ENCODE peak calls at places on chromosomes 4 and X, in nine cellular contexts. N is fibroblast of the aortic adventitia; P is CD8-positive, alpha-beta T cell; Y is AG04450; B is astrocyte of the spinal cord; X is upper lobe of right lung; W is tibial nerve; O is brain microvascular endothelial cell; K is IMR-90. Q is an unnamed sample.

GRCh38 chr4:43234626-43235025 is 342.1 kb downstream of the GRXCR1 start:
- DNase-seq in N (peak; percentile 15), P (no peak), Y (no peak), B (no peak), X (no peak), W (no peak), O (no peak), K (peak; percentile 44), Q (peak; percentile 18)

GRCh38 chrX:130144509-130144908 is 21.1 kb downstream of the AIFM1 start:
- DNase-seq in N (peak; percentile 65), P (no peak), Y (no peak), B (no peak), X (no peak), W (no peak), O (no peak), K (peak; percentile 78), Q (peak; percentile 80)

GRCh38 chr4:133156096-133156495 is 7.0 kb downstream of the PCDH10 start:
- DNase-seq in N (no peak), P (no peak), Y (no peak), B (peak; percentile 57), X (no peak), W (no peak), O (no peak), K (no peak), Q (peak; percentile 2)

GRCh38 chrX:100609591-100609990 is 24.9 kb downstream of the TNMD start:
- DNase-seq in N (no peak), P (no peak), Y (no peak), B (no peak), X (no peak), W (no peak), O (no peak), K (no peak), Q (no peak)

GRCh38 chrX:134685662-134686061 is 27.4 kb upstream of the PLAC1 start:
- DNase-seq in N (no peak), P (no peak), Y (no peak), B (peak; percentile 22), X (no peak), W (no peak), O (peak; percentile 51), K (peak; percentile 55), Q (peak; percentile 51)

GRCh38 chr4:24570574-24571236 is 13.6 kb downstream of the DHX15 start:
- DNase-seq in N (no peak), P (no peak), Y (no peak), B (no peak), X (no peak), W (no peak), O (no peak), K (no peak), Q (no peak)

GRCh38 chrX:118724775-118725174 is 2.6 kb upstream of the IL13RA1 start:
- DNase-seq in N (peak; percentile 34), P (no peak), Y (no peak), B (peak; percentile 30), X (no peak), W (no peak), O (peak; percentile 31), K (peak; percentile 56), Q (peak; percentile 26)

GRCh38 chr4:151472297-151472696 is 63.3 kb downstream of the FHIP1A start:
- DNase-seq in N (no peak), P (no peak), Y (no peak), B (no peak), X (no peak), W (no peak), O (no peak), K (no peak), Q (no peak)

GRCh38 chrX:134727363-134727762 is 69.1 kb upstream of the PLAC1 start:
- DNase-seq in N (no peak), P (no peak), Y (no peak), B (no peak), X (no peak), W (no peak), O (peak; percentile 16), K (no peak), Q (no peak)

GRCh38 chrX:72569786-72570185 is 2.9 kb downstream of the HDAC8 start:
- DNase-seq in N (peak; percentile 89), P (no peak), Y (no peak), B (peak; percentile 85), X (no peak), W (no peak), O (peak; percentile 63), K (peak; percentile 86), Q (peak; percentile 25)

GRCh38 chr4:7198440-7199128 is 6.2 kb downstream of the SORCS2 start:
- DNase-seq in N (no peak), P (no peak), Y (no peak), B (no peak), X (peak; percentile 70), W (peak; percentile 12), O (no peak), K (no peak), Q (no peak)

GRCh38 chr4:105956566-105956965 is 61.3 kb downstream of the NPNT start:
- DNase-seq in N (no peak), P (no peak), Y (no peak), B (no peak), X (no peak), W (no peak), O (peak; percentile 16), K (no peak), Q (peak; percentile 25)

GRCh38 chrX:84216406-84216805 is 28.4 kb upstream of the RPS6KA6 start:
- DNase-seq in N (no peak), P (no peak), Y (no peak), B (no peak), X (no peak), W (no peak), O (no peak), K (no peak), Q (no peak)

GRCh38 chr4:145808021-145808650 is 128.2 kb downstream of the C4orf51 start:
- DNase-seq in N (peak; percentile 92), P (no peak), Y (peak; percentile 81), B (peak; percentile 96), X (no peak), W (no peak), O (peak; percentile 94), K (peak; percentile 98), Q (peak; percentile 89)

GRCh38 chrX:47743504-47743903 is 84.5 kb upstream of the UXT start:
- DNase-seq in N (peak; percentile 25), P (no peak), Y (no peak), B (peak; percentile 58), X (no peak), W (no peak), O (peak; percentile 67), K (peak; percentile 21), Q (peak; percentile 68)

DNA sequence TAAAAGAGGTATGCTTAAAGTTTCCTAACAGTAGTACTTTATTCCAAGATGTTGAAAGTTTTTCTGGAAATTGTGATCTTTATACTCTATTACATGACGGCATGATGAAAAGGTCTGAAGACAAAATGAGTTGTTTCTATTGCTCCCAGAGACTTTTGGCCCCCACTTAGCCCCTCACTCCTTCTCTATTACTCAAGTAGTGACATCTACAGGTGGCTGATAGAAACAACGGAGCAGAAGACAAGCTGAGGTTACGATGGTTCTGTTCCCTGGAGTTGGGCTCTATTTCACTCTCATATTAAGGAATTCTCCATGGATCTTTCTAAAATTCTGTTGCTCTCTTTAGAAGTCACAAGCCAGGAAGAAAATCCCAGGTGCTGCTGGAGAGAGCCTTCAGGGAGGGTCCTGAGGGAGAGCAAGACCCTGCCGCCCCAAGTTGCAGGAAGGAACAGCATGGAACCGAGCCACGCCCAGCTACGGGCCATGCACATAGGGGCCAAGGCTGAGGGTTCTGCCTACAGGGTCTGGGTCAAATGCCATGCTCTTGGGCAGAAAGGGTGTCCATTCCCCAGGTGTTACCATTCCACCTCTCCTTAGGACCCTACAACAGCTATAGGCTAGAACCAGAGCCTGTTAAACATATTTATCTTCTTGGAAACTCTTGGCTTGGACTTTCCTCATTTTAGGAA is 22.7 kb downstream of the RPL9 start:
- DNase-seq in N (peak; percentile 16), P (no peak), Y (no peak), B (no peak), X (no peak), W (no peak), O (no peak), K (no peak), Q (no peak)
- TF ChIP-seq CTCF in N (peak; percentile 25), P (no peak), Y (peak; percentile 9), B (peak; percentile 27), X (no peak), W (no peak), O (peak; percentile 46), K (peak; percentile 5), Q (peak; percentile 16)

DNA sequence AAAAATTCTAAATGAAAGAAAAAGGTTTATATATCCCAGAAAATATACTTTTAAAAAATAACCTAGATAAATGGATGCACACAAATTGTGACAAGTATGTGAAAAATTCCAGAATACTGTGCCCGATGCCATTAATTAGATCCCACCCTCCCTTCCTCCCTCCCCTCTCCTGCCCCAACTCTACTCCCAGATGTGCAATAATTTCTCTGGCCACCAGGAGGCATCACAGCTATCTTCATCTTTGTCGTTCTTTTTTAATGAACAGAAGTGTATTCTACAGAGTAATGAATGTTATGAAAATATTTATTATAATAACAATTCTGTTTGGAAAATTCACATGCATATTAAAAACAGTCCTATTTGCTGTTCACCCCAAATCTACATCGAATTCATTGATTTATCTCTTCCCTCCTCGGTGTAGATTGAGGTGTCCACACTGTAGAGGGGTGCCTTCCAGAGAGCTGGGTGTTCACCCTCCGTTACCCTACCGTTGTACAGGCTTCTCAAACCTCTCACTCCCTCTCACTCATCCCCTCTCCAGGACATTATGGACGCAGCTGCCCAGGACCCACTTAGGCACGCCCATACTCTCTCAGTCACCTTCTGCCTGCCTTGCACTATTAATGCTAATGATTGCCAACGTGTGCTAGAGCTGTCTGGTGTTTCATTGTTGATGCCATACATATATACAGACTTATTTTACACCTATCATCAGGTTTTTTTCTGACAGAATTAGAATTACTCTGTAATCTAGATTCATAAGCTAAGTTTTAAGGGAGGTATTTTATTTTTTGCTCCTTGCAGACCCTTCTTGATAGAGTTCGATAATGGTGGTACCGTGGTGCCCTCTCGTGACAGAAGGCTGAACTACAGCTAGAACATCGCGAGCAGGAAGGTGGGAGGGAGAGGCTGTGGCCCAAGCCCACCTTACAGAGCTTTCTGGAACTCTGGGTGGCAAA is 14.1 kb downstream of the RAB40AL start:
- DNase-seq in N (peak; percentile 51), P (peak; percentile 26), Y (no peak), B (peak; percentile 54), X (no peak), W (peak; percentile 18), O (peak; percentile 35), K (peak; percentile 27), Q (peak; percentile 32)
- H3K4me3 ChIP-seq in N (no peak overlapping the region), P (peak overlapping the region; percentile 17), Y (no peak overlapping the region), B (peak overlapping the region; percentile 8), X (peak overlapping the region; percentile 16), W (peak overlapping the region; percentile 16), O (peak overlapping the region; percentile 47), K (no peak overlapping the region), Q (no peak overlapping the region)

GRCh38 chrX:151675121-151675746 is 20.0 kb upstream of the PRRG3 start:
- DNase-seq in N (no peak), P (no peak), Y (no peak), B (no peak), X (no peak), W (no peak), O (no peak), K (no peak), Q (no peak)

GRCh38 chrX:151679798-151680427 is 15.3 kb upstream of the PRRG3 start:
- DNase-seq in N (no peak), P (no peak), Y (no peak), B (no peak), X (no peak), W (no peak), O (no peak), K (no peak), Q (no peak)

GRCh38 chrX:151680805-151681204 is 14.5 kb upstream of the PRRG3 start:
- DNase-seq in N (peak; percentile 19), P (peak; percentile 29), Y (no peak), B (peak; percentile 3), X (no peak), W (no peak), O (peak; percentile 27), K (peak; percentile 2), Q (peak; percentile 20)
- TF ChIP-seq CTCF in N (peak; percentile 59), P (peak; percentile 44), Y (peak; percentile 37), B (peak; percentile 46), X (peak; percentile 54), W (peak; percentile 40), O (peak; percentile 61), K (peak; percentile 40), Q (peak; percentile 53)

GRCh38 chr4:39354178-39354503 is 12.0 kb downstream of the RFC1 start:
- DNase-seq in N (no peak), P (no peak), Y (no peak), B (no peak), X (no peak), W (no peak), O (no peak), K (no peak), Q (no peak)
- H3K4me3 ChIP-seq in N (peak overlapping the region; percentile 47), P (peak overlapping the region; percentile 44), Y (no peak overlapping the region), B (no peak overlapping the region), X (peak overlapping the region; percentile 39), W (no peak overlapping the region), O (no peak overlapping the region), K (no peak overlapping the region), Q (peak overlapping the region; percentile 45)